ENCODE peak calls at places on chromosomes 1 and 21, in six cellular contexts. Y is activated naive CD4-positive, alpha-beta T cell treated with anti-CD3 and anti-CD28 coated beads, Interleukin-2, amount 50 U/mL, for 16 hours; X is NCI-H2081 treated with DMSO at 0.1 percent for 48 hours; W is mammary epithelial cell; E is upper lobe of right lung; G is foreskin fibroblast. S is an unnamed sample.

GRCh38 chr21:45439901-45440461 is 35.0 kb downstream of the COL18A1 start:
- DNase-seq in Y (no peak), X (no peak), W (no peak), E (no peak), G (no peak), S (no peak)

GRCh38 chr1:168379110-168379860 is 98.6 kb downstream of the TBX19 start:
- DNase-seq in Y (no peak), X (no peak), W (peak; percentile 44), E (no peak), G (peak; percentile 40), S (no peak)

GRCh38 chr1:173669491-173669941 is at the start of gene ANKRD45:
- DNase-seq in Y (peak; percentile 15), X (peak; percentile 23), W (no peak), E (peak; percentile 73), G (peak; percentile 75), S (no peak)

GRCh38 chr1:100941098-100941527 is 45.2 kb downstream of the SLC30A7 start:
- DNase-seq in Y (no peak), X (no peak), W (no peak), E (no peak), G (no peak), S (no peak)

GRCh38 chr1:162916821-162917613 is 56.0 kb upstream of the CCDC190 start:
- DNase-seq in Y (no peak), X (no peak), W (no peak), E (no peak), G (no peak), S (no peak)

GRCh38 chr1:87086120-87086519 is 171.7 kb downstream of the HS2ST1 start:
- DNase-seq in Y (no peak), X (no peak), W (no peak), E (no peak), G (no peak), S (no peak)

GRCh38 chr1:27726173-27726793 is 522 bp downstream of the FAM76A start:
- DNase-seq in Y (no peak), X (no peak), W (peak; percentile 38), E (peak; percentile 85), G (peak; percentile 53), S (no peak)

GRCh38 chr1:248752119-248752931 is 3.2 kb downstream of the LYPD8 start:
- DNase-seq in Y (no peak), X (no peak), W (no peak), E (peak; percentile 42), G (peak; percentile 3), S (no peak)

GRCh38 chr21:42214921-42215320 is 4.0 kb upstream of the ABCG1 start:
- DNase-seq in Y (no peak), X (no peak), W (no peak), E (no peak), G (no peak), S (no peak)

GRCh38 chr1:16921391-16922185 is at the start of gene CROCC:
- DNase-seq in Y (peak; percentile 44), X (no peak), W (no peak), E (peak; percentile 64), G (peak; percentile 36), S (no peak)

GRCh38 chr1:155125946-155126493 is 1.7 kb upstream of the EFNA1 start:
- DNase-seq in Y (no peak), X (no peak), W (no peak), E (peak; percentile 90), G (peak; percentile 43), S (no peak)